ENCODE peak calls at places on chromosome 16, in four cellular contexts. I is A549, H is HepG2, F is H1. Q is an unnamed sample.

GRCh38 chr16:68972720-68973119 is 129.4 kb downstream of the TANGO6 start:
- DNase-seq in I (peak; percentile 45), H (no peak), F (peak; percentile 67), Q (no peak)

GRCh38 chr16:86205521-86206245 is 304.6 kb upstream of the FOXF1 start:
- DNase-seq in I (no peak), H (no peak), F (no peak), Q (no peak)

GRCh38 chr16:31071861-31072260 is 2.2 kb downstream of the ZNF668 start:
- DNase-seq in I (no peak), H (no peak), F (no peak), Q (peak; percentile 35)

GRCh38 chr16:27238591-27238990 is 30.0 kb downstream of the NSMCE1 start:
- DNase-seq in I (no peak), H (no peak), F (no peak), Q (no peak)

GRCh38 chr16:15782573-15783365 is 74.1 kb downstream of the MYH11 start:
- DNase-seq in I (no peak), H (peak; percentile 64), F (no peak), Q (peak; percentile 73)

GRCh38 chr16:49911430-49911829 is 55.5 kb upstream of the ZNF423 start:
- DNase-seq in I (no peak), H (no peak), F (no peak), Q (no peak)

GRCh38 chr16:87392823-87393679 is 915 bp downstream of the MAP1LC3B start:
- DNase-seq in I (peak; percentile 41), H (no peak), F (no peak), Q (no peak)

GRCh38 chr16:12258806-12259205 is 282.3 kb downstream of the SNX29 start:
- DNase-seq in I (no peak), H (no peak), F (no peak), Q (no peak)

GRCh38 chr16:29927523-29927905 is 1.5 kb upstream of the KCTD13 start:
- DNase-seq in I (no peak), H (no peak), F (no peak), Q (no peak)
- TF ChIP-seq PHF8 in I (no peak), H (no peak), F (no peak), Q (no peak)

GRCh38 chr16:67186550-67186950 is 2.8 kb upstream of the MATCAP1 start:
- DNase-seq in I (no peak), H (no peak), F (no peak), Q (no peak)

GRCh38 chr16:67184453-67185002 is 765 bp upstream of the MATCAP1 start:
- DNase-seq in I (no peak), H (no peak), F (no peak), Q (no peak)

GRCh38 chr16:67185866-67186134 is 2.0 kb upstream of the MATCAP1 start:
- DNase-seq in I (no peak), H (no peak), F (no peak), Q (no peak)

GRCh38 chr16:67183627-67184452 is at the start of gene MATCAP1:
- DNase-seq in I (peak; percentile 99), H (peak; percentile 99), F (peak; percentile 87), Q (peak; percentile 98)

GRCh38 chr16:67185003-67185865 is 1.5 kb upstream of the MATCAP1 start:
- DNase-seq in I (peak; percentile 73), H (peak; percentile 86), F (peak; percentile 77), Q (peak; percentile 94)
- TF ChIP-seq PHF8 in I (no peak), H (peak; percentile 64), F (no peak), Q (no peak)

DNA sequence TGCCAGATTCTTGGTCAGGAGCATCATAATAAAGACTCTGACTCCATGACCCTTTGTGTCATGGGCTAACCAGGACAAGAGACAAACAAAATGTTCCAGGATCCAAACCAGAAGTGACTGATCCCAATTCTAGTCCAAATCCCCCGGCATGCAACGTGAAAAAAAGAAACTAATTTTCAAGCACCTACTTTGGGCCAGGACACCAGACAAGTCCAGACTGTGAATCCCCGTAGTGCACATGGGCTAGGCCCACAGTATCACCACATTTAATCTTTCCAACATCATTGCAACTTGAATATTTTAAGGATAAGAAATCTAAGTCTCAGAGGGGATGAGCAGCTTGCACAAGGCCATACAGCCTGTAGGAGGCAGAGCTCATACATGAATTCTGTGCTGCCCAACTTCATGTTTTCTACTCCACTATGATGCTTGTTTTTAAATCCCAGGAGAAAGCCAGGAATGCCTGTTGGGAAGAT is 365.7 kb downstream of the NPIPA8 start:
- DNase-seq in I (no peak), H (no peak), F (no peak), Q (no peak)
- TF ChIP-seq PHF8 in I (no peak), H (no peak), F (no peak), Q (no peak)

DNA sequence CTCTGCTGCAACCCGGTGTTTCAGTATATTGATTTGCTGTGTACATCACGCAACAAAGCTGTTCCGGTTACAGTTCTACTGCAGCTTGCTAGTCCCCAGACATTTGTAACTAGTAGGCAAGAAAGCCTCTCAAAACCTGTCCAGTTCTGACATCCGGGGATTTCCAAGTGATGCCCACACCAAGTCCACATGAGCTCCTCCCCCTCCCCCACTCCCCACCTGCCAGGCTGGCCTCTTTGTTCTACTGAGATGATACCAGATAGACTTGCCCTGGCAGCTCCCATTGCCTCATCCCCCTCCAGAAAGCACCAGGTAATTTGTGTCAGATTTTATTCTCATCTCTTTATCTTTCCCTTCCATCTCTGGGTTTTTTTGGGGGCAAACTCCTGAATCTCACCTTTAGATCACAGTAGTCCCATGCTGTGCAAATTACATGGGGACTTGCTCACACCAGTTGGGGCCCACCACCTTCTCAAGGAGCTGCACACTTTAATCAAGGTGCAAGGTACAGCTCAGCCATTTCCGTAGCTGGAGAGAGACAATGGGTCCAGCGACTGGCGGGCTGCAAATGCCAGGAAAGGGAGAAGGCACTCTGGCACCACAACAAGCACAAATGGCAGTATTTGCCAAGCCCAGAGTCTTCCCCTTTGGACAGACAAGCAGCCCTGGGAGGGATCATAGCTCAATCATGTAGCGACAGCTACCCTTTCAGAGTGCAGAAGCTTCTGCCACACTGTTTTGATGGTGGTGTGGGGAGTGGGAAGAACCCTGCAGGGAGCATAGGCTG is 183.1 kb downstream of the CYLD start:
- DNase-seq in I (no peak), H (no peak), F (no peak), Q (no peak)
- TF ChIP-seq PHF8 in I (no peak), H (no peak), F (no peak), Q (no peak)

GRCh38 chr16:48608452-48608851 is 1.5 kb downstream of the N4BP1 start:
- DNase-seq in I (no peak), H (no peak), F (no peak), Q (no peak)

GRCh38 chr16:48611329-48612137 is 1.6 kb upstream of the N4BP1 start:
- DNase-seq in I (no peak), H (peak; percentile 79), F (no peak), Q (peak; percentile 24)

GRCh38 chr16:48607056-48607825 is 2.7 kb downstream of the N4BP1 start:
- DNase-seq in I (no peak), H (no peak), F (no peak), Q (no peak)

GRCh38 chr16:48609453-48610023 is 442 bp downstream of the N4BP1 start:
- DNase-seq in I (peak; percentile 48), H (no peak), F (no peak), Q (peak; percentile 72)

DNA sequence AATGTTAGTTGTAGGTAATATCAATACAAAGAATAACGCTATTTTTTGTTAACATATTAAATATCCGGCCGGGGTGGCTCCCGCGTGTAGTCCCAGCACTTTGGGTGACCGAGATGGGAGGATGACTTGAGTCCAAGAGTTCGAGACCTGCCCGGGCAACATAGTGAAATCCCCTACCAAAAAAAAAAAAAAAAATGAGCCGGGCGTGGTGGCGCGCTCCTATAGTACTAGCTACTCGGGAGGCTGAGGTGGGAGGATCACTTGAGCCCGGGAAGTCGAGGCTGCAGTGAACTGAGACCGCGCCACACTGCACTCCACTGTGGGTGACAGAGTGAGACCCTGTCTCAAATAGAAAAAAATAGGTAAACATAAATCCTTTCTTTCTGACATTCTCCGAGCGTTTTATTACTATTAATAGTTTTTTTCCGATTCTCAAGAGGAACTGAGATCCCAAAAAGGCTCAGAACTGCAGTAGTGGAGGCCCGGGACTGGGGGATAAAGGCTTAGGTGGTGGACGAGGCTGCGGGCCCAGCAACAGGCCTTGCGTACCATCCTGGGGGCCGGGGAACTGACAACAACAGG is 1.0 kb downstream of the N4BP1 start:
- DNase-seq in I (no peak), H (no peak), F (no peak), Q (no peak)
- TF ChIP-seq PHF8 in I (no peak), H (no peak), F (no peak), Q (no peak)

DNA sequence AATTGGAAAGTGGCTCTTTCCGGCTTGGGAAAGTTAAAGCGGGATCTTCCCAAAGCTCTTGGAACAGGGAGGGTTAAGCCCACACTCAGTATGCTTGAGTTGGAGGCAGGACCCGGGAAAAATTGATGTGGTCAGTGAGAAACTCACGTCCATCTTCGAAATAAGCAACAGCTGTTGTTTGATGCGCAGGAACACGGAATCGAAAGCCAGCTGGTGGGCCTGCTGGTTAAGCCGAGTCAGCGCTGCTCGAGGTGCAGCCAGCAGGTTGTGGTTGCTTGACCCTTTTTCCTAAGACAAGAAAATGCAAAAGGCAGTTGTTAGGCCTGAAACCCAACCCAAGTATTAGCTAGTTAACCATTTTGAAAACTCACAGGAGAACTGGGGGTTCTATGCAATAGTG is 49.4 kb downstream of the COG7 start:
- DNase-seq in I (no peak), H (no peak), F (no peak), Q (no peak)
- TF ChIP-seq PHF8 in I (no peak), H (no peak), F (no peak), Q (no peak)

GRCh38 chr16:140175-140857 is 1.8 kb upstream of the NPRL3 start:
- DNase-seq in I (no peak), H (no peak), F (no peak), Q (no peak)

GRCh38 chr16:142405-142804 is 3.9 kb upstream of the NPRL3 start:
- DNase-seq in I (no peak), H (peak; percentile 52), F (no peak), Q (peak; percentile 56)

GRCh38 chr16:143456-143855 is 5.0 kb upstream of the NPRL3 start:
- DNase-seq in I (no peak), H (no peak), F (no peak), Q (no peak)

GRCh38 chr16:143047-143446 is 4.6 kb upstream of the NPRL3 start:
- DNase-seq in I (no peak), H (no peak), F (no peak), Q (peak; percentile 89)

GRCh38 chr16:138049-138417 is 440 bp downstream of the NPRL3 start:
- DNase-seq in I (peak; percentile 47), H (no peak), F (no peak), Q (peak; percentile 76)
- TF ChIP-seq PHF8 in I (no peak), H (peak; percentile 44), F (no peak), Q (no peak)

GRCh38 chr16:3576211-3576610 is 992 bp downstream of the NLRC3 start:
- DNase-seq in I (no peak), H (no peak), F (no peak), Q (no peak)
- TF ChIP-seq PHF8 in I (no peak), H (no peak), F (no peak), Q (no peak)